ENCODE peak calls at places on chromosomes 7 and 10, in nine cellular contexts. One of them, this sample, is unnamed.

GRCh38 chr10:120503695-120504094 is 46.7 kb downstream of the PLPP4 start:
- DNase-seq in NCI-H1092: no peak
- DNase-seq in hepatocyte: peak; percentile 12
- DNase-seq in omental fat pad: no peak
- DNase-seq in GM03348: no peak
- DNase-seq in GM20000: no peak
- DNase-seq in M059J: peak; percentile 82
- DNase-seq in T-helper 9 cell: no peak
- DNase-seq in OCI-M1: no peak
- DNase-seq in this sample: no peak

GRCh38 chr7:159083001-159083697 is 61.5 kb downstream of the VIPR2 start:
- DNase-seq in OCI-M1: no peak
- DNase-seq in NCI-H1092: no peak
- DNase-seq in GM20000: no peak
- DNase-seq in GM03348: no peak
- DNase-seq in M059J: no peak
- DNase-seq in T-helper 9 cell: no peak
- DNase-seq in omental fat pad: no peak
- DNase-seq in hepatocyte: no peak
- DNase-seq in this sample: no peak

GRCh38 chr10:33010132-33011037 is 52.4 kb upstream of the ITGB1 start:
- DNase-seq in T-helper 9 cell: peak; percentile 13
- DNase-seq in OCI-M1: no peak
- DNase-seq in GM20000: no peak
- DNase-seq in omental fat pad: no peak
- DNase-seq in GM03348: peak; percentile 74
- DNase-seq in M059J: peak; percentile 96
- DNase-seq in hepatocyte: peak; percentile 54
- DNase-seq in NCI-H1092: no peak
- DNase-seq in this sample: peak; percentile 55

GRCh38 chr7:32142649-32143048 is 72.4 kb upstream of the PDE1C start:
- DNase-seq in hepatocyte: no peak
- DNase-seq in omental fat pad: no peak
- DNase-seq in GM03348: peak; percentile 20
- DNase-seq in OCI-M1: no peak
- DNase-seq in M059J: peak; percentile 94
- DNase-seq in NCI-H1092: no peak
- DNase-seq in T-helper 9 cell: no peak
- DNase-seq in GM20000: no peak
- DNase-seq in this sample: no peak

GRCh38 chr10:86648706-86649426 is 5.5 kb upstream of the OPN4 start:
- DNase-seq in GM03348: peak; percentile 91
- DNase-seq in M059J: peak; percentile 98
- DNase-seq in OCI-M1: no peak
- DNase-seq in omental fat pad: peak; percentile 30
- DNase-seq in NCI-H1092: no peak
- DNase-seq in T-helper 9 cell: no peak
- DNase-seq in GM20000: no peak
- DNase-seq in hepatocyte: peak; percentile 78
- DNase-seq in this sample: peak; percentile 11

GRCh38 chr10:28892818-28893547 is 215.7 kb downstream of the BAMBI start:
- DNase-seq in T-helper 9 cell: no peak
- DNase-seq in M059J: peak; percentile 54
- DNase-seq in OCI-M1: no peak
- DNase-seq in GM20000: no peak
- DNase-seq in GM03348: no peak
- DNase-seq in NCI-H1092: no peak
- DNase-seq in hepatocyte: no peak
- DNase-seq in omental fat pad: no peak
- DNase-seq in this sample: no peak

GRCh38 chr7:19111474-19112143 is 5.8 kb downstream of the TWIST1 start:
- DNase-seq in hepatocyte: no peak
- DNase-seq in GM03348: no peak
- DNase-seq in OCI-M1: no peak
- DNase-seq in GM20000: no peak
- DNase-seq in omental fat pad: no peak
- DNase-seq in T-helper 9 cell: no peak
- DNase-seq in NCI-H1092: no peak
- DNase-seq in M059J: no peak
- DNase-seq in this sample: no peak

GRCh38 chr10:67790534-67791408 is 47.2 kb downstream of the DNAJC12 start:
- DNase-seq in GM20000: no peak
- DNase-seq in GM03348: peak; percentile 43
- DNase-seq in T-helper 9 cell: no peak
- DNase-seq in omental fat pad: no peak
- DNase-seq in OCI-M1: peak; percentile 98
- DNase-seq in M059J: peak; percentile 25
- DNase-seq in hepatocyte: no peak
- DNase-seq in NCI-H1092: no peak
- DNase-seq in this sample: no peak

GRCh38 chr7:30988346-30989005 is 24.7 kb downstream of the GHRHR start:
- DNase-seq in omental fat pad: no peak
- DNase-seq in NCI-H1092: no peak
- DNase-seq in T-helper 9 cell: no peak
- DNase-seq in OCI-M1: no peak
- DNase-seq in M059J: peak; percentile 85
- DNase-seq in GM20000: no peak
- DNase-seq in GM03348: no peak
- DNase-seq in hepatocyte: peak; percentile 51
- DNase-seq in this sample: no peak

GRCh38 chr7:27714831-27715444 is 25.0 kb upstream of the TAX1BP1 start:
- DNase-seq in GM20000: no peak
- DNase-seq in NCI-H1092: no peak
- DNase-seq in GM03348: no peak
- DNase-seq in omental fat pad: no peak
- DNase-seq in hepatocyte: peak; percentile 16
- DNase-seq in OCI-M1: no peak
- DNase-seq in M059J: no peak
- DNase-seq in T-helper 9 cell: no peak
- DNase-seq in this sample: no peak

GRCh38 chr7:132966731-132967130 is 115.2 kb downstream of the CHCHD3 start:
- DNase-seq in T-helper 9 cell: no peak
- DNase-seq in omental fat pad: no peak
- DNase-seq in GM03348: no peak
- DNase-seq in NCI-H1092: no peak
- DNase-seq in hepatocyte: no peak
- DNase-seq in OCI-M1: no peak
- DNase-seq in M059J: peak; percentile 6
- DNase-seq in GM20000: no peak
- DNase-seq in this sample: no peak

GRCh38 chr10:89369142-89370105 is 8.4 kb upstream of the IFIT1B start:
- DNase-seq in M059J: peak; percentile 77
- DNase-seq in NCI-H1092: no peak
- DNase-seq in GM20000: peak; percentile 46
- DNase-seq in OCI-M1: peak; percentile 79
- DNase-seq in omental fat pad: no peak
- DNase-seq in GM03348: peak; percentile 62
- DNase-seq in hepatocyte: peak; percentile 50
- DNase-seq in T-helper 9 cell: no peak
- DNase-seq in this sample: no peak

GRCh38 chr10:34191399-34191798 is 623.7 kb downstream of the PARD3 start:
- DNase-seq in GM20000: no peak
- DNase-seq in T-helper 9 cell: no peak
- DNase-seq in omental fat pad: no peak
- DNase-seq in NCI-H1092: no peak
- DNase-seq in hepatocyte: no peak
- DNase-seq in M059J: no peak
- DNase-seq in OCI-M1: no peak
- DNase-seq in GM03348: no peak
- DNase-seq in this sample: no peak

GRCh38 chr10:6171891-6172354 is 30.8 kb upstream of the PFKFB3 start:
- DNase-seq in M059J: peak; percentile 89
- DNase-seq in hepatocyte: no peak
- DNase-seq in OCI-M1: no peak
- DNase-seq in NCI-H1092: no peak
- DNase-seq in T-helper 9 cell: no peak
- DNase-seq in omental fat pad: peak; percentile 38
- DNase-seq in GM20000: no peak
- DNase-seq in GM03348: peak; percentile 82
- DNase-seq in this sample: no peak

GRCh38 chr10:73590881-73591577 is at the start of gene USP54:
- DNase-seq in omental fat pad: no peak
- DNase-seq in NCI-H1092: no peak
- DNase-seq in M059J: peak; percentile 84
- DNase-seq in GM20000: peak; percentile 17
- DNase-seq in GM03348: peak; percentile 78
- DNase-seq in OCI-M1: peak; percentile 92
- DNase-seq in T-helper 9 cell: no peak
- DNase-seq in hepatocyte: peak; percentile 63
- DNase-seq in this sample: peak; percentile 14

GRCh38 chr7:1564603-1565022 is 5.2 kb downstream of the PSMG3 start:
- DNase-seq in M059J: no peak
- DNase-seq in OCI-M1: no peak
- DNase-seq in NCI-H1092: no peak
- DNase-seq in GM20000: no peak
- DNase-seq in hepatocyte: no peak
- DNase-seq in T-helper 9 cell: no peak
- DNase-seq in GM03348: peak; percentile 75
- DNase-seq in omental fat pad: no peak
- DNase-seq in this sample: peak; percentile 38

GRCh38 chr7:158321056-158321700 is 266.4 kb downstream of the PTPRN2 start:
- DNase-seq in hepatocyte: no peak
- DNase-seq in omental fat pad: no peak
- DNase-seq in OCI-M1: no peak
- DNase-seq in GM03348: no peak
- DNase-seq in NCI-H1092: no peak
- DNase-seq in M059J: no peak
- DNase-seq in GM20000: no peak
- DNase-seq in T-helper 9 cell: no peak
- DNase-seq in this sample: no peak

GRCh38 chr10:45526309-45526708 is 146.3 kb downstream of the ZFAND4 start:
- DNase-seq in hepatocyte: no peak
- DNase-seq in GM03348: no peak
- DNase-seq in M059J: no peak
- DNase-seq in OCI-M1: no peak
- DNase-seq in T-helper 9 cell: no peak
- DNase-seq in NCI-H1092: no peak
- DNase-seq in GM20000: no peak
- DNase-seq in omental fat pad: no peak
- DNase-seq in this sample: no peak

GRCh38 chr7:74403521-74404387 is 50.0 kb upstream of the GTF2IRD1 start:
- DNase-seq in M059J: no peak
- DNase-seq in NCI-H1092: no peak
- DNase-seq in omental fat pad: no peak
- DNase-seq in GM20000: no peak
- DNase-seq in OCI-M1: no peak
- DNase-seq in hepatocyte: no peak
- DNase-seq in T-helper 9 cell: no peak
- DNase-seq in GM03348: no peak
- DNase-seq in this sample: no peak

GRCh38 chr7:143279186-143280098 is 5.3 kb upstream of the TMEM139 start:
- DNase-seq in NCI-H1092: no peak
- DNase-seq in omental fat pad: no peak
- DNase-seq in hepatocyte: peak; percentile 43
- DNase-seq in GM20000: no peak
- DNase-seq in M059J: peak; percentile 90
- DNase-seq in OCI-M1: no peak
- DNase-seq in GM03348: peak; percentile 69
- DNase-seq in T-helper 9 cell: no peak
- DNase-seq in this sample: no peak

GRCh38 chr7:157661611-157661975 is 324.8 kb downstream of the DNAJB6 start:
- DNase-seq in T-helper 9 cell: no peak
- DNase-seq in GM20000: no peak
- DNase-seq in GM03348: no peak
- DNase-seq in M059J: no peak
- DNase-seq in OCI-M1: no peak
- DNase-seq in NCI-H1092: no peak
- DNase-seq in omental fat pad: no peak
- DNase-seq in hepatocyte: no peak
- DNase-seq in this sample: peak; percentile 23

GRCh38 chr7:11193131-11193867 is 219.6 kb downstream of the PHF14 start:
- DNase-seq in GM03348: peak; percentile 27
- DNase-seq in OCI-M1: no peak
- DNase-seq in hepatocyte: peak; percentile 20
- DNase-seq in NCI-H1092: peak; percentile 90
- DNase-seq in GM20000: no peak
- DNase-seq in M059J: peak; percentile 58
- DNase-seq in omental fat pad: no peak
- DNase-seq in T-helper 9 cell: no peak
- DNase-seq in this sample: no peak

GRCh38 chr7:43906327-43907010 is at the start of gene URGCP:
- DNase-seq in M059J: peak; percentile 45
- DNase-seq in GM03348: peak; percentile 93
- DNase-seq in NCI-H1092: peak; percentile 13
- DNase-seq in hepatocyte: peak; percentile 78
- DNase-seq in omental fat pad: no peak
- DNase-seq in OCI-M1: peak; percentile 34
- DNase-seq in GM20000: peak; percentile 94
- DNase-seq in T-helper 9 cell: peak; percentile 43
- DNase-seq in this sample: peak; percentile 44

GRCh38 chr10:62019013-62019684 is 117.7 kb downstream of the ARID5B start:
- DNase-seq in GM20000: no peak
- DNase-seq in NCI-H1092: no peak
- DNase-seq in omental fat pad: no peak
- DNase-seq in OCI-M1: no peak
- DNase-seq in hepatocyte: no peak
- DNase-seq in GM03348: no peak
- DNase-seq in T-helper 9 cell: no peak
- DNase-seq in M059J: peak; percentile 63
- DNase-seq in this sample: no peak

GRCh38 chr10:22369433-22370072 is 24.3 kb downstream of the SPAG6 start:
- DNase-seq in OCI-M1: peak; percentile 65
- DNase-seq in GM03348: no peak
- DNase-seq in GM20000: no peak
- DNase-seq in omental fat pad: no peak
- DNase-seq in NCI-H1092: no peak
- DNase-seq in hepatocyte: no peak
- DNase-seq in T-helper 9 cell: no peak
- DNase-seq in M059J: peak; percentile 2
- DNase-seq in this sample: no peak

GRCh38 chr7:51280156-51280555 is 36.5 kb downstream of the COBL start:
- DNase-seq in GM03348: no peak
- DNase-seq in NCI-H1092: no peak
- DNase-seq in omental fat pad: no peak
- DNase-seq in OCI-M1: no peak
- DNase-seq in GM20000: no peak
- DNase-seq in hepatocyte: no peak
- DNase-seq in M059J: no peak
- DNase-seq in T-helper 9 cell: no peak
- DNase-seq in this sample: no peak

GRCh38 chr7:134200970-134201369 is 73.8 kb downstream of the LRGUK start:
- DNase-seq in NCI-H1092: no peak
- DNase-seq in omental fat pad: no peak
- DNase-seq in hepatocyte: no peak
- DNase-seq in GM20000: no peak
- DNase-seq in GM03348: no peak
- DNase-seq in OCI-M1: no peak
- DNase-seq in M059J: no peak
- DNase-seq in T-helper 9 cell: no peak
- DNase-seq in this sample: no peak

GRCh38 chr10:98361131-98361633 is 53.8 kb downstream of the PYROXD2 start:
- DNase-seq in omental fat pad: peak; percentile 63
- DNase-seq in hepatocyte: peak; percentile 87
- DNase-seq in GM03348: peak; percentile 94
- DNase-seq in T-helper 9 cell: no peak
- DNase-seq in GM20000: no peak
- DNase-seq in NCI-H1092: no peak
- DNase-seq in M059J: peak; percentile 96
- DNase-seq in OCI-M1: peak; percentile 93
- DNase-seq in this sample: no peak

GRCh38 chr7:2681954-2682799 is 5.8 kb upstream of the AMZ1 start:
- DNase-seq in GM20000: no peak
- DNase-seq in OCI-M1: no peak
- DNase-seq in hepatocyte: no peak
- DNase-seq in GM03348: no peak
- DNase-seq in M059J: no peak
- DNase-seq in NCI-H1092: no peak
- DNase-seq in omental fat pad: no peak
- DNase-seq in T-helper 9 cell: no peak
- DNase-seq in this sample: no peak

GRCh38 chr10:62433181-62433692 is 59.1 kb downstream of the ZNF365 start:
- DNase-seq in NCI-H1092: no peak
- DNase-seq in GM20000: peak; percentile 42
- DNase-seq in GM03348: peak; percentile 84
- DNase-seq in omental fat pad: peak; percentile 33
- DNase-seq in M059J: peak; percentile 97
- DNase-seq in OCI-M1: peak; percentile 62
- DNase-seq in hepatocyte: peak; percentile 33
- DNase-seq in T-helper 9 cell: no peak
- DNase-seq in this sample: no peak

GRCh38 chr10:21509391-21510217 is 15.9 kb downstream of the SKIDA1 start:
- DNase-seq in omental fat pad: no peak
- DNase-seq in OCI-M1: no peak
- DNase-seq in M059J: no peak
- DNase-seq in hepatocyte: no peak
- DNase-seq in GM03348: no peak
- DNase-seq in T-helper 9 cell: no peak
- DNase-seq in GM20000: peak; percentile 33
- DNase-seq in NCI-H1092: no peak
- DNase-seq in this sample: no peak

This sample was measured in CD8-positive, alpha-beta memory T cell.